ENCODE peak calls at places on chromosomes 12 and 14, in four cellular contexts. S, H, W and J are unnamed samples.
A peak's percentile ranks its signal among the peaks of the same experiment; 100 is the strongest.

GRCh38 chr12:2856051-2856450 is 788 bp downstream of the TEX52 start:
- DNase-seq in H (peak; percentile 19), S (no peak), W (no peak), J (no peak)

GRCh38 chr12:56234746-56235436 is 5.0 kb downstream of the SLC39A5 start:
- DNase-seq in H (no peak), S (no peak), W (no peak), J (no peak)

GRCh38 chr12:65784616-65785015 is 39.7 kb upstream of the HMGA2 start:
- DNase-seq in W (no peak), S (no peak), H (no peak), J (no peak)

GRCh38 chr12:78340406-78340805 is 509.7 kb downstream of the NAV3 start:
- DNase-seq in H (no peak), S (no peak), W (no peak), J (no peak)

GRCh38 chr14:97827746-97828145 is 1030.6 kb downstream of the VRK1 start:
- DNase-seq in H (peak; percentile 48), S (no peak), W (no peak), J (no peak)

GRCh38 chr12:108457006-108457733 is 57.9 kb upstream of the FICD start:
- DNase-seq in S (no peak), H (peak; percentile 73), W (no peak), J (no peak)

GRCh38 chr12:11833174-11833895 is 183.9 kb downstream of the ETV6 start:
- DNase-seq in H (no peak), S (no peak), W (no peak), J (no peak)

GRCh38 chr12:15574353-15574752 is 214.8 kb downstream of the EPS8 start:
- DNase-seq in W (no peak), H (no peak), S (no peak), J (no peak)

GRCh38 chr14:104266643-104267575 is 128.5 kb downstream of the KIF26A start:
- DNase-seq in W (no peak), H (no peak), S (no peak), J (peak; percentile 23)

GRCh38 chr12:49823951-49824350 is 4.3 kb downstream of the NCKAP5L start:
- DNase-seq in H (no peak), W (no peak), S (no peak), J (no peak)

GRCh38 chr14:101183376-101184103 is 280.0 kb upstream of the RTL1 start:
- DNase-seq in H (no peak), S (no peak), W (no peak), J (peak; percentile 30)

GRCh38 chr14:55743551-55743950 is 163.5 kb downstream of the KTN1 start:
- DNase-seq in H (no peak), S (no peak), W (no peak), J (no peak)

GRCh38 chr14:36505892-36506731 is 13.9 kb downstream of the NKX2-1 start:
- DNase-seq in H (no peak), W (no peak), S (no peak), J (no peak)

GRCh38 chr12:28202374-28203130 is 12.3 kb downstream of the CCDC91 start:
- DNase-seq in H (peak; percentile 18), W (no peak), S (no peak), J (no peak)

GRCh38 chr12:82326905-82327503 is 31.2 kb downstream of the CCDC59 start:
- DNase-seq in H (peak; percentile 52), S (no peak), W (no peak), J (no peak)

GRCh38 chr12:26787125-26787495 is 45.9 kb downstream of the ITPR2 start:
- DNase-seq in H (peak; percentile 88), S (no peak), W (no peak), J (no peak)
- H3K27ac ChIP-seq in H (peak overlapping the region; percentile 1), S (peak overlapping the region; percentile 66), W (peak overlapping the region; percentile 69), J (peak overlapping the region; percentile 6)

GRCh38 chr12:121802485-121802842 is 1.3 kb upstream of the SETD1B start:
- DNase-seq in H (no peak), W (no peak), S (no peak), J (no peak)
- H3K4me1 ChIP-seq in H (peaks cover 47% of the 10 kb centered on the region), W (peaks cover 79% of the 10 kb centered on the region), S (peaks cover 48% of the 10 kb centered on the region), J (no peaks in the 10 kb centered on the region)

DNA sequence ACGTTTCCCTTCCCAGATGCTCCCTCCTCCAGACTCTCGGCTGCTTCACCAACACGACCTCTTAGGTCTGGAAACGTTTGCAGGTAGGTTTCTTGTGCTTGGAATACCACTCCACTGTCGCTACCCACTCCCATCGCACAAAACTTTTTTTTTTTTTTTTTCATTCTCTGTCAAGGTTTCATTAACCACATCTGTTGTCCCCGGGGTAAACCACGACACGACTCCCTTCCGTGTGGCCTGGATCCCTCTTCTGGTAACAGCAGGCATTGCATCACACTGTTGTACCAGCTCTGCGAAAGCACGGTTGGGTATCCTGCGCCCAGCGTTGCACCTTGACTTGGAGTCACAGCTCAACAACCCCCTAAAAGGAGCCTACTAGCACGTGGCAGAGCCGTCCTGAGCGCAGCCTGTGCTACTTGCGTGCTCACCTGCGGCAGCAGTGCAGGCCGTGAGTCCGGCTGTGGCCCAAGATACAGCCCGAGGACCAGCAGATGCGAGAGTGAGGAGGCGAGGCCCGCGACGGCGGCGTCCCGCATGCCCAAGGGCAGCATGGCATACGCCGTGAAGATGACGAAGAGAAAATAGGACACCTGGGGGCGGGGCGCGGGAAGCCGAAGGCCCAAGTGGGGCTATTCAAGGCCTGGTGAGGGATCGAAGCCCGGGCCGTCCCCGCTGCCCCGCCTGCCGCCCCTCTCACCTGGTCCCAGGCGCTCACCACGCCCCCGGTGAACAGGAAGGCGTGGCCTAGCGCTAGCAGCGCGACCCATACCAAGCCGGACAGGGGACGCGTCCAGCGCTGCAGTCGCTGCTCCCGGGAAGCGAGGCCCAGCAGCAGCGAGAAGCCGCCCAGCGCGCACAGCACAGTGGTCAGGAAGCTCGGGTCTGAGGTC is 2.5 kb downstream of the ADCY4 start:
- DNase-seq in S (peak; percentile 81), W (peak; percentile 52), H (peak; percentile 65), J (peak; percentile 79)
- H3K4me3 ChIP-seq in S (peak overlapping the region; percentile 19), W (peak overlapping the region; percentile 78), H (no peak overlapping the region), J (peak overlapping the region; percentile 30)

GRCh38 chr14:88533203-88533602 is 21.6 kb downstream of the PTPN21 start:
- DNase-seq in S (no peak), W (no peak), H (no peak), J (no peak)

GRCh38 chr14:88535813-88536212 is 19.0 kb downstream of the PTPN21 start:
- DNase-seq in S (no peak), H (no peak), W (no peak), J (no peak)

DNA sequence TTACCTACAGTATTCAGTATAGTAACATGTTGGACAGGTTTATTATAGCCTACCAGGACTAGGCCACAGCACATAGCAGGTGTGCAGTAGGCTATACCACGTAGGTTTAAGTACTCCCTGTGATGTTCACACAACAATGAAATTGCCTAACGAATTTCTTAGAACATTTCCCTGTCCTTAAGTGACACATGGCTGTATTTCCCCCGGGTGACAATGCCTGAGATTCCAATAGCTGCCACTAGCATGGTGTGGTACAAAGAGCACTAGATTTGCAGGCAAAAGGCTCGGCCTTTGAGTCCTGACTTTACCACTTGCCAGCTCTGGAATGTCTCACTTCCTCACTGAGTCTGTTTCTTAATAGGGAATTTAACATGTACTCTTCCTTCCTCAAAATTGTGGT is 19.7 kb downstream of the PTPN21 start:
- DNase-seq in S (no peak), W (no peak), H (no peak), J (no peak)
- H3K27ac ChIP-seq in S (no peak overlapping the region), W (peak overlapping the region; percentile 71), H (no peak overlapping the region), J (peak overlapping the region; percentile 2)

DNA sequence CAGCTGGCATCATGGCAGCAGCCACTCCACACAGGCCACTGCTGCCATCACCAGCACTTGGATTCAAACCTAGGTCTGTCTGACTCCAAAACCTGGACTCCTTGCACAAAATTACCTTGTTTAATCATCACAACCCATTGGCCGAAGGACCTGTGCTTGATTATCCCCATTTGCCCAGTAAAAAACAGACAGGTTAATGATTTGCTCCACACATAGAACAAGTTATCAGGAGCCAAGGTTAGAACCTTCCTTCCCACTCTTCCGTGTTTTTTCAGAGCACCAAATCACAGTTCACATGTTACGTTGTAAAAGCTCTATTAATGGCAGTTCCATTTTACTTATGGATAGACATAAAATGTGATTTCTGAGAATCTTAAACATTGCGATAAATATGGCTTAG is 23.5 kb upstream of the CPM start:
- DNase-seq in H (no peak), S (no peak), W (no peak), J (no peak)
- H3K4me1 ChIP-seq in H (peaks cover 11% of the 10 kb centered on the region), S (no peaks in the 10 kb centered on the region), W (no peaks in the 10 kb centered on the region), J (no peaks in the 10 kb centered on the region)

GRCh38 chr14:99261916-99262787 is 9.8 kb downstream of the BCL11B start:
- DNase-seq in S (no peak), H (no peak), W (no peak), J (no peak)

GRCh38 chr14:99260652-99261551 is 11.1 kb downstream of the BCL11B start:
- DNase-seq in W (no peak), S (no peak), H (no peak), J (no peak)

GRCh38 chr14:99264691-99265090 is 7.3 kb downstream of the BCL11B start:
- DNase-seq in W (no peak), S (no peak), H (no peak), J (no peak)

GRCh38 chr14:99263564-99264330 is 8.2 kb downstream of the BCL11B start:
- DNase-seq in H (no peak), W (no peak), S (no peak), J (no peak)

GRCh38 chr14:99262977-99263448 is 9.0 kb downstream of the BCL11B start:
- DNase-seq in S (no peak), W (no peak), H (no peak), J (no peak)
- H3K4me3 ChIP-seq in S (no peak overlapping the region), W (no peak overlapping the region), H (no peak overlapping the region), J (no peak overlapping the region)

DNA sequence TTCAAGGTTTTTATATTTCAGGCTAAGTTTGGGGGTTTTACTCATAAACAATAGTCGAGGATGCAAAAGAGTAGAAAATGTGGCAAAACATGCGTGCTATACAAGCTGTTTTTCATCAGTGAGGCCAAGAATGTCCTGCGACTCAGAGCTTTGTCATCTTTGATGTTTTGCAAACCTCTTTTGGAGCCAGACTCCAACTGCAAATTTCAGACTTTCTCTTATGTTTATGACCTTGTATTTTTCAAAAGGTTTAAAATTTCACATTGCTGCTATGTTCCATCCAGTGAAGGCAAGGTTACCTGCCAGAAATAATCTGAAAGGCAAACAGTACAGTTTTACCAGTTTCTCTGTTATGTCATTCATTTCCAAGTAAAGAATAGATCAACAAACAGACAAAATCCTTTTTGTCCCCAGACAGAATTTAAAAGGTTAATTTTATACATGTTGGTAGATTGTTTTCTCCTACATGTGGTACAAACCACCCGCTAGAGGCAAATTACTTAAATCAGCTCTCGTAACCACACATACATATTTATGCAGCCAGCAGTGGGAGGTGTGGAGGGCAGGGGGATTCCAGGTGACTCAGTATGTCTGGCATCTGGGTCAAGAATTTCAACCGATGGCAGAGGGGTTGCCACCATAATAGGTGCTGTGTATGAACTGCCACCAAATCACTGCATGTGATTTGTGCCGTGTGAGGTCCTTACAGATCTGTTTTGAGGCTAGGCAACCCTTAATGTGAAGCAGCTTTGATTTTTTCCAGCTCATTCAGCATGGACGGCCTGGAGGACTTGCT is 119.8 kb upstream of the CPM start:
- DNase-seq in H (peak; percentile 91), W (no peak), S (no peak), J (no peak)
- H3K27ac ChIP-seq in H (peak overlapping the region; percentile 84), W (no peak overlapping the region), S (peak overlapping the region; percentile 22), J (no peak overlapping the region)

GRCh38 chr14:68894123-68894522 is 85.0 kb downstream of the ACTN1 start:
- DNase-seq in S (peak; percentile 95), H (no peak), W (no peak), J (no peak)

GRCh38 chr14:68890173-68890931 is 88.8 kb downstream of the ACTN1 start:
- DNase-seq in W (no peak), S (peak; percentile 59), H (no peak), J (no peak)

GRCh38 chr14:68892961-68893360 is 86.1 kb downstream of the ACTN1 start:
- DNase-seq in S (peak; percentile 59), H (no peak), W (no peak), J (no peak)

GRCh38 chr14:68893566-68893965 is 85.5 kb downstream of the ACTN1 start:
- DNase-seq in H (no peak), W (no peak), S (peak; percentile 69), J (no peak)

GRCh38 chr14:68891851-68892660 is 87.0 kb downstream of the ACTN1 start:
- DNase-seq in S (peak; percentile 67), W (no peak), H (peak; percentile 31), J (no peak)
- H3K4me1 ChIP-seq in S (peaks cover 90% of the 10 kb centered on the region), W (peaks cover 35% of the 10 kb centered on the region), H (no peaks in the 10 kb centered on the region), J (no peaks in the 10 kb centered on the region)